ENCODE peak calls at places on chromosomes 16 and 17, in eight cellular contexts. Q, S, T, Z, F, E, B and Y are unnamed samples. For H3K4me1, the result is how much of the 10 kb centered on the place peaks cover.

GRCh38 chr16:73016488-73016830 is 31.5 kb downstream of the ZFHX3 start:
- DNase-seq in Z (no peak), B (no peak), S (no peak), T (no peak), F (no peak), Q (no peak), E (no peak), Y (no peak)

GRCh38 chr17:20133552-20133951 is 124.4 kb downstream of the SPECC1 start:
- DNase-seq in B (no peak), E (no peak), F (no peak), T (no peak), Z (no peak), Q (no peak), S (no peak), Y (no peak)

GRCh38 chr16:10831899-10832886 is 13.6 kb upstream of the TVP23A start:
- DNase-seq in E (no peak), F (no peak), B (no peak), T (peak), Q (no peak), Z (no peak), S (no peak), Y (peak)

GRCh38 chr17:12250973-12251372 is 230.3 kb downstream of the MAP2K4 start:
- DNase-seq in B (no peak), Z (no peak), E (no peak), S (no peak), T (no peak), Q (no peak), F (no peak), Y (no peak)

GRCh38 chr16:47774661-47775060 is 313.5 kb downstream of the PHKB start:
- DNase-seq in S (no peak), B (peak), F (no peak), E (no peak), Q (no peak), Z (no peak), T (no peak), Y (no peak)

GRCh38 chr16:3431779-3432219 is 11.5 kb downstream of the ZNF597 start:
- DNase-seq in S (peak), E (peak), Q (peak), Z (peak), T (no peak), F (peak), B (no peak), Y (peak)

GRCh38 chr17:27489045-27489715 is 32.9 kb downstream of the KSR1 start:
- DNase-seq in E (peak), B (peak), Q (peak), T (peak), S (peak), Z (peak), F (peak), Y (peak)

GRCh38 chr16:85166699-85167588 is 54.7 kb upstream of the CIBAR2 start:
- DNase-seq in E (no peak), S (peak), F (peak), B (no peak), T (no peak), Q (peak), Z (no peak), Y (no peak)

GRCh38 chr16:3182608-3183444 is 5.2 kb upstream of the OR1F1 start:
- DNase-seq in S (no peak), Q (peak), F (no peak), E (peak), B (peak), Z (no peak), T (no peak), Y (peak)

GRCh38 chr17:49213399-49213798 is 2.9 kb downstream of the ABI3 start:
- DNase-seq in F (no peak), T (no peak), E (no peak), Z (no peak), S (no peak), B (no peak), Q (no peak), Y (no peak)

GRCh38 chr16:81445143-81445922 is 725 bp downstream of the CMIP start:
- DNase-seq in S (peak), E (peak), Z (no peak), B (peak), T (no peak), Q (peak), F (peak), Y (peak)

GRCh38 chr17:8900626-8901585 is 33.4 kb upstream of the PIK3R6 start:
- DNase-seq in F (peak), Z (no peak), Q (no peak), S (no peak), B (no peak), E (no peak), T (peak), Y (no peak)

GRCh38 chr17:58301504-58302150 is 20.9 kb upstream of the MPO start:
- DNase-seq in F (no peak), Q (no peak), E (no peak), S (no peak), B (no peak), Z (no peak), T (no peak), Y (no peak)

GRCh38 chr16:17194190-17194780 is 276.5 kb downstream of the XYLT1 start:
- DNase-seq in T (peak), S (peak), F (peak), B (no peak), E (peak), Q (peak), Z (peak), Y (peak)

GRCh38 chr17:863880-864279 is 81.7 kb downstream of the MRM3 start:
- DNase-seq in Z (no peak), S (no peak), B (no peak), Q (no peak), F (no peak), E (no peak), T (no peak), Y (no peak)

GRCh38 chr17:60491771-60492170 is 34.3 kb downstream of the APPBP2 start:
- DNase-seq in Z (no peak), S (no peak), F (no peak), Q (no peak), B (no peak), E (no peak), T (no peak), Y (no peak)

GRCh38 chr17:63653018-63653417 is 30.8 kb downstream of the MAP3K3 start:
- DNase-seq in Z (no peak), T (no peak), B (no peak), Q (no peak), F (no peak), S (no peak), E (no peak), Y (no peak)

GRCh38 chr17:49361129-49361901 is 735 bp downstream of the ZNF652 start:
- DNase-seq in S (peak), T (peak), Q (peak), E (peak), F (peak), B (peak), Z (peak), Y (peak)

GRCh38 chr17:29710891-29711418 is 88.2 kb upstream of the CORO6 start:
- DNase-seq in F (no peak), T (no peak), E (no peak), S (no peak), Q (no peak), Z (no peak), B (peak), Y (no peak)

GRCh38 chr17:74455025-74455585 is 11.3 kb upstream of the CD300A start:
- DNase-seq in F (peak), T (no peak), B (no peak), Z (peak), E (no peak), Q (no peak), S (no peak), Y (no peak)

GRCh38 chr17:32516450-32516849 is 29.7 kb downstream of the CDK5R1 start:
- DNase-seq in S (no peak), Q (no peak), T (no peak), Z (no peak), F (no peak), E (no peak), B (no peak), Y (no peak)

GRCh38 chr17:56699186-56699895 is 105.8 kb downstream of the NOG start:
- DNase-seq in Z (peak), T (peak), E (no peak), Q (peak), B (peak), S (peak), F (peak), Y (peak)

GRCh38 chr17:64001091-64001579 is 3.0 kb downstream of the PRR29 start:
- DNase-seq in Q (no peak), B (no peak), E (no peak), T (peak), Z (no peak), S (no peak), F (no peak), Y (peak)

GRCh38 chr17:10171057-10171456 is 27.3 kb downstream of the GAS7 start:
- DNase-seq in F (peak), Q (no peak), T (peak), S (peak), Z (no peak), B (no peak), E (no peak), Y (peak)

GRCh38 chr16:85561248-85562101 is 51.6 kb upstream of the GSE1 start:
- DNase-seq in Z (no peak), Q (no peak), F (no peak), E (no peak), T (no peak), B (no peak), S (no peak), Y (no peak)

GRCh38 chr17:68963958-68964357 is 8.8 kb upstream of the ABCA8 start:
- DNase-seq in Q (no peak), T (no peak), F (peak), B (no peak), S (peak), Z (no peak), E (no peak), Y (no peak)

GRCh38 chr16:74304164-74304834 is 7.7 kb downstream of the PSMD7 start:
- DNase-seq in B (no peak), S (no peak), Q (no peak), F (no peak), E (no peak), Z (no peak), T (no peak), Y (no peak)

GRCh38 chr17:75763613-75764416 is 1.2 kb downstream of the GALK1 start:
- DNase-seq in S (no peak), B (peak), E (peak), T (peak), Z (no peak), Q (peak), F (no peak), Y (no peak)

GRCh38 chr16:84925773-84926372 is 85.5 kb downstream of the ZDHHC7 start:
- DNase-seq in T (no peak), Q (no peak), F (no peak), B (no peak), E (no peak), S (no peak), Z (no peak), Y (no peak)

GRCh38 chr17:55783684-55784245 is 32.9 kb downstream of the PCTP start:
- DNase-seq in Z (peak), F (peak), T (peak), B (no peak), E (no peak), S (peak), Q (peak), Y (peak)

GRCh38 chr17:65243838-65244237 is 106.7 kb downstream of the RGS9 start:
- DNase-seq in F (no peak), Q (no peak), T (no peak), Z (peak), E (no peak), S (no peak), B (peak), Y (no peak)

GRCh38 chr17:67376892-67377726 is at the start of gene PITPNC1:
- DNase-seq in Q (peak), Z (peak), B (peak), T (peak), E (peak), S (peak), F (peak), Y (peak)

GRCh38 chr16:11104168-11105037 is 151.6 kb downstream of the SOCS1 start:
- DNase-seq in B (no peak), E (no peak), F (no peak), Z (no peak), Q (no peak), T (peak), S (no peak), Y (no peak)

GRCh38 chr17:40111221-40112128 is 10.3 kb upstream of the MSL1 start:
- DNase-seq in T (peak), S (peak), F (peak), B (peak), Z (peak), Q (peak), E (peak), Y (peak)

DNA sequence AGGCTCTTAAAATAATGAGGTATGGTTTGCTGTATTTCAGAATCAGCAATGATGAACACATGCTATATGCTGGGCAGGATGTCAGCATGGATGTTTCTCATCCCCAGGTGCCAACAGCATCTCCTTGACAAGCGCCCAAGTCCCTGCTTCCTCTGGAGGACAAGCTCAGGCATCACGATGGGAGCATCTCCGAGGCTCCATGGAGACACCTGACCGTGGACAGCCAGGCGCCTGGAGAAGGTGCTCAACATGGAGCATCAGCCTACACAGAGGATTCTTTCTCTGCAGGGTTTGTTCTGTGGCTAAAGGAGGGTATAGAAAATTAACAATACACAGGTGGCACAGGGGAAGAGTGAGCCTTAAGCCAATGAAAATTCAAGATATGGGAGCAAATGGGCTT is 72.1 kb downstream of the SLC5A11 start:
- DNase-seq in Z (no peak), F (no peak), B (no peak), S (no peak), T (no peak), Q (no peak), E (no peak), Y (peak)
- H3K4me1 ChIP-seq in Z (under half), F (under half), B (under half), S (under half), T (under half), Q (under half), E (under half), Y (under half)

GRCh38 chr17:4488989-4489595 is 9.6 kb upstream of the SPNS2 start:
- DNase-seq in Q (peak), F (no peak), T (no peak), B (no peak), E (peak), S (no peak), Z (no peak), Y (no peak)

GRCh38 chr17:4490109-4490591 is 8.5 kb upstream of the SPNS2 start:
- DNase-seq in T (no peak), B (no peak), F (no peak), S (no peak), E (peak), Z (no peak), Q (no peak), Y (no peak)

GRCh38 chr17:4497101-4497824 is 1.4 kb upstream of the SPNS2 start:
- DNase-seq in Z (no peak), B (peak), F (no peak), E (peak), T (peak), S (no peak), Q (no peak), Y (peak)

GRCh38 chr17:4490637-4491061 is 8.0 kb upstream of the SPNS2 start:
- DNase-seq in T (no peak), B (no peak), Z (no peak), Q (no peak), F (no peak), S (no peak), E (peak), Y (no peak)

DNA sequence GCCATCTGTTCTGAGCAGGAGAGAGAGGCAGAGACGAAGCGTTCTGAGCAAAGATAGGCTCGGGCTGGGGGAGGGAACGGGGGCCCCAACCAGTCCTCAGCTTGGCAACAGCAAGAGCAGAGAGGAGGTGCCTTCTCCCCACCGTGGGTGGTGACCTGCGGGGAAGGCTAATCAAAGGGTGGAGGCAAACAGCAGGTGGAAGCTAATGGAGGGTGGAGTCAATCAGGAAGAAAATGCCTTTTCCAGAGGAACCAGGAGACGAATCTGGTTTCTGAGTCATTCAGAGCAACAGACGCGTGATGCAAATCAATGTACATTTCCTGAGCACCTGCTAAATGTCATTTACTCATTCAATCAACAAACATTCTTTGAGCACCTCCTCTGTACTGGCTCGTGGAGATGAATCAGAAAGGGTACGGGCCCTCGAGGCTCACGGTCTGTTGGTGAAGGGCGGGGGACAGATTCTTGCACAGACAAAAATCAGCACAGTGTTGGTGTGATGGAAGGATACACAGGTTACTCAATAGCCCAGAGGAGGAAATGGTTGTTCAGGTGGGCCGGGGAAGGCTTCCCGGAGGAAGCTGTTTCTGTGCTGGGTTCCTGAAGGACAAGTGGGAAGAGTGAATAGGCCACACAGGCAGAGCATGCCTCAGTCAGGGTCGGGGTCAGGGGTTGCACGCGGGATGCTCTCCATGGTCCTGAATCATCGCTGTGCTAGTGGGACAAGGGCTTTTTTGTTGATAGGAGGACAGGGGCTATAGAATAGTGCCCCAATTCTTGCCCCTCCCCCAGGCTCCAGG is 5.7 kb upstream of the SPNS2 start:
- DNase-seq in B (peak), F (no peak), T (no peak), Z (no peak), S (no peak), Q (no peak), E (peak), Y (no peak)
- H3K27ac ChIP-seq in B (no peak), F (no peak), T (no peak), Z (no peak), S (no peak), Q (no peak), E (no peak), Y (no peak)

GRCh38 chr16:7333326-7333725 is 681 bp downstream of the RBFOX1 start:
- DNase-seq in B (no peak), Z (no peak), Q (no peak), T (no peak), S (no peak), E (no peak), F (no peak), Y (no peak)
- H3K4me3 ChIP-seq in B (no peak), Z (peak), Q (no peak), T (no peak), S (peak), E (no peak), F (peak), Y (no peak)

DNA sequence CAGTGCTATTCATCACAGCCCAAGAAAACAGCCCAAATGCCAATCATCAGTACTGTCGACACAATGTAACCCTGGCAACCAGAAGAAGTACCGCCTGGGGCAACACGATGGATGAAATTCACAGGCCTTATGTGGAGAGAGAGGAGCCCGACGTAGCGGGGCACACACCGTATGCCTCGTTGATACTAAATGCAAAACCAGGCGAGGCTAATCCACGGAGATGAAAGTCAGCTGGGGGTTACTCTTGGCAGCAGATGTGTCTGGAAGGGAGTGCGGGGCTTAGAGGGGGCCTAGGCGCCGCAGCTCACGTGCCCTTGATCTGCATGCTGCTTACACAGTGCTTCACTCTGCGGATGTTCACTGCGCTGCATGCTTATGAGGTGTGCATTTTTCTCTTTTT is 29.8 kb downstream of the ITGAE start:
- DNase-seq in E (no peak), B (no peak), S (no peak), T (no peak), Q (no peak), F (no peak), Z (no peak), Y (peak)
- H3K4me1 ChIP-seq in E (under half), B (under half), S (under half), T (under half), Q (under half), F (under half), Z (under half), Y (under half)

GRCh38 chr16:2009302-2009711 is 314 bp downstream of the ZNF598 start:
- DNase-seq in B (no peak), T (no peak), E (peak), F (no peak), S (no peak), Z (no peak), Q (no peak), Y (no peak)
- H3K27ac ChIP-seq in B (peak), T (peak), E (peak), F (peak), S (peak), Z (peak), Q (peak), Y (no peak)

DNA sequence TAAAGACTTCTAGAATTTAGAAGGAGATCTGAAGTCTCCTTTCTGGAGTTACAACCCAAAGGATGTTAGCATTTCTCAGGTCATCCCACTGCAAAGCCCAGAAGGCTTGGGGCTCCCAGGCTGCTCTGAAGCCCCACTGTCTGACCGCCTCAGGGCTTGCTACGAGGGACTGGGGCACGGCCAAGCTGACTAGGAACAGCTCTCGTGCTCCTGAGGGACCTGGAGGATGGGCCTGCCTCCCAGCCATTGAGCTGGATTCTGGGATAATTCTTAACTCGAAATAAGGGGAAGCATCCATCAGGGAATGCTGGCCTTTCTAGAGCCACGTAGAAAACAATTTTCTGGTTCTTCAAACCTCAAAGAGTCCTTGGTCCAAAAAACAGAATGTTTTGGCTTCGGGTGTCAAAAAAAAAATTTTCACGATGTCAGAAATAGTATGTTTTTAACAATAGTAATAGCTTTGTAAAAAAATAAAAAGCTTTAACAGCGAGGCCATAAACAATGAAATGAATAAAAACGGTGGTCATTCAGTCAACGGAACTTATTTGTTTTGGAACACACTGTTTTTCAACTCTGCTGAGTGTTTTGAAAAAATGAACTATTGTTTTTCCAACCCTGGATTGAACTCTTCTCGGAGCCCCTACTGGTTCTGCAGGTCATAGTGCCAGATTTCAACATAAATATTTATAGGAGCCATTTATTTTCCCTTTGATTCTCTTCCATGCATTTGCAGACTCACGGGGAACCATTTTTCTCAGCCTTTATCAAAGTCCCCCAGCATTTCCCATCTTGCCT is 16.4 kb upstream of the HERPUD1 start:
- DNase-seq in F (peak), Z (no peak), Q (no peak), S (no peak), B (no peak), T (peak), E (no peak), Y (peak)
- H3K4me3 ChIP-seq in F (no peak), Z (no peak), Q (no peak), S (no peak), B (no peak), T (no peak), E (no peak), Y (no peak)